ENCODE peak calls at places on chromosome 16, in six cellular contexts. Z is left ventricle myocardium inferior, I is neuronal stem cell, R is A549, K is IMR-90, A is fibroblast of lung. U is an unnamed sample.

GRCh38 chr16:73405851-73406250 is 357.9 kb upstream of the ZFHX3 start:
- DNase-seq in Z (no peak), I (no peak), R (no peak), K (no peak), A (no peak), U (no peak)

GRCh38 chr16:66543541-66543940 is 6.4 kb downstream of the TK2 start:
- DNase-seq in Z (no peak), I (no peak), R (no peak), K (no peak), A (no peak), U (no peak)

GRCh38 chr16:47139561-47140185 is 4.1 kb downstream of the NETO2 start:
- DNase-seq in Z (no peak), I (no peak), R (no peak), K (peak; percentile 13), A (peak; percentile 54), U (no peak)

GRCh38 chr16:1125471-1125870 is 27.4 kb upstream of the CACNA1H start:
- DNase-seq in Z (no peak), I (no peak), R (peak; percentile 66), K (peak; percentile 74), A (peak; percentile 72), U (no peak)

GRCh38 chr16:19344980-19345379 is 59.4 kb downstream of the CLEC19A start:
- DNase-seq in Z (no peak), I (no peak), R (no peak), K (no peak), A (no peak), U (no peak)

GRCh38 chr16:50668368-50669008 is 12.6 kb downstream of the SNX20 start:
- DNase-seq in Z (no peak), I (no peak), R (no peak), K (no peak), A (no peak), U (no peak)

GRCh38 chr16:30647274-30647571 is 3.5 kb upstream of the PRR14 start:
- DNase-seq in Z (no peak), I (no peak), R (no peak), K (no peak), A (no peak), U (no peak)

GRCh38 chr16:57045694-57046381 is 46.5 kb upstream of the CPNE2 start:
- DNase-seq in Z (peak; percentile 74), I (peak; percentile 39), R (peak; percentile 48), K (peak; percentile 60), A (peak; percentile 48), U (peak; percentile 70)

GRCh38 chr16:23518435-23518891 is 8.2 kb upstream of the GGA2 start:
- DNase-seq in Z (no peak), I (no peak), R (no peak), K (peak; percentile 32), A (no peak), U (no peak)

GRCh38 chr16:17166095-17166494 is 304.7 kb downstream of the XYLT1 start:
- DNase-seq in Z (no peak), I (no peak), R (no peak), K (peak; percentile 14), A (peak; percentile 19), U (no peak)

GRCh38 chr16:66511615-66512500 is 38.1 kb downstream of the TK2 start:
- DNase-seq in Z (no peak), I (no peak), R (peak; percentile 90), K (peak; percentile 72), A (peak; percentile 86), U (no peak)

GRCh38 chr16:2244301-2244700 is 7.1 kb downstream of the ECI1 start:
- DNase-seq in Z (no peak), I (no peak), R (no peak), K (no peak), A (no peak), U (no peak)

GRCh38 chr16:80280557-80280956 is 260.2 kb upstream of the DYNLRB2 start:
- DNase-seq in Z (no peak), I (no peak), R (no peak), K (peak; percentile 35), A (no peak), U (no peak)

GRCh38 chr16:30076276-30076791 is 540 bp downstream of the PPP4C start:
- DNase-seq in Z (no peak), I (no peak), R (no peak), K (no peak), A (no peak), U (no peak)

GRCh38 chr16:46688101-46688656 is 799 bp downstream of the VPS35 start:
- DNase-seq in Z (peak; percentile 25), I (no peak), R (no peak), K (peak; percentile 20), A (peak; percentile 35), U (no peak)

GRCh38 chr16:24344791-24345190 is 88.7 kb downstream of the CACNG3 start:
- DNase-seq in Z (no peak), I (no peak), R (no peak), K (no peak), A (no peak), U (no peak)

DNA sequence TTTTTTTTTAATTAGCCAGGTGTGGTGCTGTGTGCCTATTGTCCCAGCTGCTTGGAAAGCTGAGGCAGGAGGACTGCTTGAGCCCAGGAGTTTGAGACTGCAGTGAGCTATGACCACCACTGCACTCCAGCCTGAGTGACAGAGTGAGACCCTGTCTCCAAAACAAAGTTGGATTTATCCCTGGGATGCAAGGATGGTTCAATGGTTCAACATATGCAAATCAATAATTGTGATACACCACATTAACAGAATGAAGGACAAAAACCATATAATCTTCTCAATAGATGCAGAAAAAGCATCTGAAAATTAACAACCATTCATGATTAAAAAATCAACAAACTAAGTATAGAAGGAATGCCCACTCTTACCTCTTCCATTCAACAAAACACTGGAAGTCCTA is 33.5 kb downstream of the CDR2 start:
- DNase-seq in Z (no peak), I (no peak), R (no peak), K (no peak), A (no peak), U (no peak)
- H3K9me3 ChIP-seq in Z (peaks cover 38% of the 10 kb centered on the region), I (peaks cover 23% of the 10 kb centered on the region), R (peaks cover 45% of the 10 kb centered on the region), K (peaks cover 3% of the 10 kb centered on the region), A (no peaks in the 10 kb centered on the region), U (no peaks in the 10 kb centered on the region)

GRCh38 chr16:89924298-89924924 is 1.3 kb downstream of the TUBB3 start:
- DNase-seq in Z (no peak), I (peak; percentile 94), R (peak; percentile 58), K (peak; percentile 44), A (peak; percentile 36), U (no peak)

GRCh38 chr16:89921699-89922476 is 1.3 kb upstream of the TUBB3 start:
- DNase-seq in Z (peak; percentile 82), I (peak; percentile 36), R (peak; percentile 90), K (peak; percentile 94), A (peak; percentile 96), U (no peak)

GRCh38 chr16:89923640-89924297 is 627 bp downstream of the TUBB3 start:
- DNase-seq in Z (no peak), I (peak; percentile 59), R (no peak), K (no peak), A (no peak), U (no peak)

GRCh38 chr16:89922477-89922883 is 662 bp upstream of the TUBB3 start:
- DNase-seq in Z (peak; percentile 69), I (peak; percentile 61), R (peak; percentile 93), K (peak; percentile 91), A (peak; percentile 92), U (no peak)

DNA sequence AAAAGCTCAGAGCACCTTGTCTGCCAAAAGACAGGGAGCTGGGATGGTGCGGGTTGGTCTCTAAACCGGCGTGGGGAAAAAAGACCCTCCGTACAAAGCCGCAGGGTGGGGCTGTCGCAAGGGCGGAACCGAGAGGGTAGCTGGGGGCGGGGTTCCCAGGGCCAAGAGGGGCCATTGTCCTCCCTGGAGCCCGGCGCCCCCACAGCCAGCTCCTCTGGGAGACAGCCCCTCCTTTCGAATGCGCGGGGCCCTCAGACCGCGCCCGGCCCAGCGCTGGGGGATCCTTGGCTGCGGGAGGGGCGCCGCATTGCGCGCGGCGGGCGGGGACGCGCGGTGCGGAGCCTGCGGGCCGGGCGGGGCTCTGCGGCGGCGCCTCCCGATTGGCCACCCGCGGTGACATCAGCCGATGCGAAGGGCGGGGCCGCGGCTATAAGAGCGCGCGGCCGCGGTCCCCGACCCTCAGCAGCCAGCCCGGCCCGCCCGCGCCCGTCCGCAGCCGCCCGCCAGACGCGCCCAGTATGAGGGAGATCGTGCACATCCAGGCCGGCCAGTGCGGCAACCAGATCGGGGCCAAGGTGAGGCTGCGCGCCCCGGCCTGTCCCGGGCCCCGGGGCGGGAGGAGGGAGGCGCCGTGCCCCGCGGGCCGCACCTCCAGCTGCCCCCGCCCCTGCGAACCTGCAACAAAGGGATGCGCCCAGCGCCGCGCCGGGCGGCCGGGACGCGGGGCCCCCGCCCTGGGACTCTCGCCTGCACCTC is at the start of gene TUBB3:
- DNase-seq in Z (peak; percentile 80), I (peak; percentile 89), R (peak; percentile 80), K (peak; percentile 77), A (peak; percentile 80), U (no peak)
- H3K4me3 ChIP-seq in Z (peak within 1 kb of the TSS; percentile 77), I (peak within 1 kb of the TSS; percentile 90), R (peak within 1 kb of the TSS; percentile 83), K (peak within 1 kb of the TSS; percentile 83), A (peak within 1 kb of the TSS; percentile 94), U (peak within 1 kb of the TSS; percentile 61)

GRCh38 chr16:85753559-85753958 is 2.7 kb upstream of the C16orf74 start:
- DNase-seq in Z (no peak), I (no peak), R (no peak), K (no peak), A (no peak), U (no peak)

GRCh38 chr16:85751665-85752501 is 987 bp upstream of the C16orf74 start:
- DNase-seq in Z (no peak), I (no peak), R (no peak), K (peak; percentile 58), A (no peak), U (no peak)

GRCh38 chr16:85754403-85754802 is 3.5 kb upstream of the C16orf74 start:
- DNase-seq in Z (no peak), I (no peak), R (no peak), K (no peak), A (no peak), U (no peak)

GRCh38 chr16:85753976-85754375 is 3.1 kb upstream of the C16orf74 start:
- DNase-seq in Z (no peak), I (no peak), R (no peak), K (no peak), A (no peak), U (no peak)

GRCh38 chr16:85752511-85753420 is 1.9 kb upstream of the C16orf74 start:
- DNase-seq in Z (peak; percentile 30), I (no peak), R (no peak), K (peak; percentile 62), A (peak; percentile 25), U (no peak)
- H3K9me3 ChIP-seq in Z (no peaks in the 10 kb centered on the region), I (no peaks in the 10 kb centered on the region), R (no peaks in the 10 kb centered on the region), K (no peaks in the 10 kb centered on the region), A (no peaks in the 10 kb centered on the region), U (no peaks in the 10 kb centered on the region)

DNA sequence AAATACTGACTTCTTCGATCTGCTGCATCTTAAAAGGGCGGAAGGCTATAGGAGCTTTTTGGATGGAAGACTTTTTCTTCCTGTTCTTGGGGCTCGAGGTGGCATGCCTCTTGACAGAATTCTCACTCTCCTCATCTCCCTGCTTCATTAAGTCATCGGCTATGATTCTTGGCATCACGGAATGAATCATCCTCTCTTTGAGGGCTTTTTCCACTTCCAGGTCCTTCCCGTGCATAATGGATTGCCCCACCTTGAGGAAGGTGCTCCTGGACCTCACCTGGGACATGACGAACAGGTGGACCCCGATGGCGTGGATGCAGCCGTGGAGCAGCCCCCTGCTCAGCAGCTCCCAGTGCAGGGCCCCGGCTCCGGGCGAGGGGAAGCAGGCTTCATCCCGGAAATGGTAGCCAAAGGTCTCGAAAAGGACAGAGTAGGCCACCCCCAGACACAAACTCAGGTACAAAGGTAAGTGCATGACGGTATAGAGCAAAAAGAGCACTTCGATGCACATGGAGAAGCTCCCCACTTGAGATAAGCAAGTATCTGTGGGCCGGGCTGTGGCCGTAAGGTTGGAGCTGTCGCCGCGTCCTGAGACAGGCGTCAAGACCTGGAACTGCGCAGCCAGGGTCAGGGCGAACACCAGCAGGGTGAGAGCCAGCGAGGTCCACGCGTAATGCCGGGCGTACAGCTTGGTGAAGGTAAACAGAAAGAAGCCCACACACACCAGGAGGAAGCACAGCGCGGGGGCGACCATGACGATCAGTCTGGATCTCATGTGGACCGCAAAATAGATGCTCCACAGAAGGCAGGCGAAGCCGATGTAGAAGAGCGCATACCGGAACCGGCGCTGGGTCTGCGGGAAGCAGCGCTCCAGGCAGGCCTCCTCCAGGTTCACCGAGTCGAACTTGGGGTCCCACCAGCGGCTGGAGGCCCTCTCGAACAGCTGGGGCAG is 1.7 kb downstream of the ADCY9 start:
- DNase-seq in Z (peak; percentile 21), I (no peak), R (no peak), K (no peak), A (no peak), U (no peak)
- H3K4me3 ChIP-seq in Z (peak overlapping the region; percentile 82), I (peak overlapping the region; percentile 88), R (no peak overlapping the region), K (peak overlapping the region; percentile 48), A (peak overlapping the region; percentile 63), U (peak overlapping the region; percentile 72)